ENCODE peak calls at places on chromosomes 6 and 20, in six cellular contexts. W is HL-60, L is ovary, Y is psoas muscle, R is nephron progenitor cell, A is IMR-90. T is an unnamed sample.

GRCh38 chr6:33075568-33076405 is at the start of gene HLA-DPB1:
- DNase-seq in R (no peak), A (peak; percentile 59), L (no peak), W (peak; percentile 16), Y (no peak), T (peak; percentile 76)

GRCh38 chr20:21521596-21522478 is 8.0 kb upstream of the NKX2-2 start:
- DNase-seq in Y (no peak), A (no peak), L (no peak), W (no peak), R (peak; percentile 44), T (no peak)

GRCh38 chr6:7671076-7671475 is 54.8 kb upstream of the BMP6 start:
- DNase-seq in R (no peak), A (peak; percentile 63), W (no peak), L (no peak), Y (no peak), T (peak; percentile 68)

GRCh38 chr6:109794201-109794926 is 103.3 kb downstream of the FIG4 start:
- DNase-seq in R (no peak), A (peak; percentile 88), L (no peak), W (no peak), Y (no peak), T (peak; percentile 92)

GRCh38 chr6:79712616-79713015 is 81.5 kb downstream of the SH3BGRL2 start:
- DNase-seq in Y (no peak), L (no peak), R (no peak), W (no peak), A (no peak), T (no peak)

GRCh38 chr6:116034327-116034726 is 26.4 kb downstream of the FRK start:
- DNase-seq in W (no peak), Y (no peak), L (no peak), R (no peak), A (peak; percentile 71), T (no peak)

GRCh38 chr6:26275663-26276062 is 89.3 kb upstream of the BTN3A2 start:
- DNase-seq in A (no peak), R (no peak), Y (no peak), L (no peak), W (no peak), T (no peak)

GRCh38 chr6:16324622-16325225 is 86.3 kb downstream of the GMPR start:
- DNase-seq in L (no peak), Y (no peak), A (peak; percentile 46), R (no peak), W (no peak), T (peak; percentile 28)

GRCh38 chr6:36333889-36334288 is 2.8 kb downstream of the BNIP5 start:
- DNase-seq in Y (no peak), W (no peak), L (peak; percentile 60), A (no peak), R (no peak), T (no peak)

GRCh38 chr6:139165324-139165723 is 30.4 kb downstream of the HECA start:
- DNase-seq in L (no peak), A (no peak), Y (no peak), R (no peak), W (no peak), T (no peak)

GRCh38 chr20:15925376-15925775 is 647.9 kb downstream of the KIF16B start:
- DNase-seq in A (no peak), R (no peak), L (no peak), W (no peak), Y (no peak), T (no peak)

GRCh38 chr6:33624856-33625255 is 3.7 kb downstream of the ITPR3 start:
- DNase-seq in A (no peak), L (no peak), W (no peak), R (no peak), Y (no peak), T (no peak)

GRCh38 chr20:21235346-21235712 is 67.8 kb upstream of the XRN2 start:
- DNase-seq in W (no peak), R (no peak), A (no peak), L (no peak), Y (no peak), T (no peak)

GRCh38 chr6:111534366-111534765 is 51.3 kb upstream of the REV3L start:
- DNase-seq in L (peak; percentile 60), A (peak; percentile 35), Y (peak; percentile 66), R (no peak), W (peak; percentile 25), T (no peak)

GRCh38 chr6:106514281-106514885 is 114.9 kb downstream of the RTN4IP1 start:
- DNase-seq in W (no peak), L (no peak), A (no peak), Y (no peak), R (no peak), T (no peak)

GRCh38 chr20:33262658-33263065 is 20.4 kb upstream of the BPIFB1 start:
- DNase-seq in L (no peak), W (peak; percentile 69), Y (no peak), R (peak; percentile 51), A (peak; percentile 53), T (peak; percentile 32)

GRCh38 chr6:14472964-14473363 is 355.4 kb downstream of the CD83 start:
- DNase-seq in A (peak; percentile 61), R (no peak), Y (no peak), W (no peak), L (no peak), T (peak; percentile 78)

GRCh38 chr6:144935181-144935580 is 650.0 kb downstream of the UTRN start:
- DNase-seq in Y (no peak), L (no peak), W (no peak), R (no peak), A (no peak), T (no peak)

GRCh38 chr6:144929262-144929661 is 644.1 kb downstream of the UTRN start:
- DNase-seq in W (no peak), A (no peak), R (no peak), Y (no peak), L (no peak), T (no peak)

GRCh38 chr6:144928847-144929246 is 643.7 kb downstream of the UTRN start:
- DNase-seq in Y (no peak), R (no peak), A (no peak), W (no peak), L (no peak), T (no peak)

GRCh38 chr6:144932621-144933020 is 647.5 kb downstream of the UTRN start:
- DNase-seq in W (no peak), L (no peak), A (no peak), Y (no peak), R (no peak), T (no peak)

GRCh38 chr6:144931172-144932035 is 646.3 kb downstream of the UTRN start:
- DNase-seq in A (peak; percentile 36), L (no peak), Y (no peak), R (peak; percentile 28), W (no peak), T (peak; percentile 34)
- TF ChIP-seq CTCF in A (peak; percentile 66), L (peak; percentile 15), Y (peak; percentile 45), R (peak; percentile 56), W (peak; percentile 32), T (peak; percentile 67)

GRCh38 chr6:135759831-135760230 is 91.7 kb upstream of the PDE7B start:
- DNase-seq in L (no peak), W (no peak), R (no peak), A (peak; percentile 41), Y (no peak), T (peak; percentile 14)
- TF ChIP-seq CTCF in L (no peak), W (no peak), R (no peak), A (peak; percentile 49), Y (no peak), T (peak; percentile 9)

GRCh38 chr6:104252276-104252675 is 607.4 kb downstream of the HACE1 start:
- DNase-seq in Y (no peak), R (no peak), L (no peak), W (no peak), A (no peak), T (no peak)
- TF ChIP-seq CTCF in Y (no peak), R (no peak), L (no peak), W (no peak), A (no peak), T (no peak)

GRCh38 chr20:63186528-63187316 is 29.2 kb downstream of the YTHDF1 start:
- DNase-seq in Y (no peak), A (no peak), L (no peak), W (no peak), R (no peak), T (peak; percentile 44)
- TF ChIP-seq CTCF in Y (no peak), A (no peak), L (no peak), W (no peak), R (no peak), T (no peak)

GRCh38 chr6:136289327-136289578 is 393 bp downstream of the BCLAF1 start:
- DNase-seq in L (peak; percentile 95), R (peak; percentile 92), Y (peak; percentile 92), W (peak; percentile 82), A (peak; percentile 86), T (peak; percentile 95)

GRCh38 chr6:136284909-136285308 is 4.7 kb downstream of the BCLAF1 start:
- DNase-seq in A (peak; percentile 77), R (no peak), L (no peak), Y (no peak), W (no peak), T (peak; percentile 71)

GRCh38 chr6:136289579-136290405 is at the start of gene BCLAF1:
- DNase-seq in W (peak; percentile 98), L (peak; percentile 100), Y (peak; percentile 100), R (peak; percentile 99), A (peak; percentile 99), T (peak; percentile 100)

GRCh38 chr6:136290406-136291010 is 862 bp upstream of the BCLAF1 start:
- DNase-seq in L (peak; percentile 83), A (peak; percentile 85), R (peak; percentile 37), W (no peak), Y (peak; percentile 87), T (peak; percentile 93)

GRCh38 chr6:136288566-136289326 is 900 bp downstream of the BCLAF1 start:
- DNase-seq in Y (peak; percentile 77), L (peak; percentile 77), R (peak; percentile 59), W (no peak), A (peak; percentile 96), T (peak; percentile 91)
- TF ChIP-seq CTCF in Y (no peak), L (no peak), R (peak; percentile 23), W (no peak), A (no peak), T (no peak)

DNA sequence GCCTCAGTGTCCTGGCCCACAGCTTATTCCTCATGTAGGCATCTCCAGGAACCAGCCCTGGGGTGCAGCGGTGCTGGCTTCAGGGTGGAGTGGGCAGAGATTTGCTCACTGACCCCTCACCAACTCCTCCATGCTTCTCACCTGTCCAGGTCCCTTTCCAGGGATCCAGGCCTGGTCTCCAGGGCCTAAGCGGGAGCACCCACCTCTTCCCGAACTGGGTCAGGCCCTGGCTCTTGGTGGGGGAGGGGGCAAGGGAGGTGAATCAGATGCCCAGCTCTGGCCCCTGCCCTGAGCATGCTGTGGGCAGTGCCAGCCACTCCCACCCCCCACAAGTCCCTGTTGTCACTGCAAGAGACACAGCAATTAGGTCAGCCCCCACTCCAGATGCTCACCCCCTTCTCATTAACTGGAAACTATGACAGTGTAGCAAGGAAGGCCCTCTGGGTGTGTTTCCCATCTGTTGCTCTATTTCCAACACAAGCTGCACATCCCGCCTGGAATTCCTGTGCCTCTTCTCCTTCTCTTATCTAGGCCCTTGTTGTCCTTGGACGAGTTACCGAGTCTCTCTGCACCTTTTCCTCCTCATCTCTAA is 37.0 kb downstream of the MDFI start:
- DNase-seq in R (no peak), L (no peak), A (no peak), W (no peak), Y (no peak), T (no peak)
- TF ChIP-seq CTCF in R (no peak), L (no peak), A (no peak), W (no peak), Y (no peak), T (no peak)

GRCh38 chr20:1182136-1182535 is 2.6 kb downstream of the TMEM74B start:
- DNase-seq in L (no peak), Y (no peak), A (no peak), W (no peak), R (no peak), T (no peak)
- TF ChIP-seq CTCF in L (no peak), Y (no peak), A (no peak), W (no peak), R (no peak), T (no peak)